ENCODE peak calls at places on chromosomes 3 and 15, in nine cellular contexts. G is cardiac muscle cell; M is activated CD4-positive, alpha-beta memory T cell treated with anti-CD3 and anti-CD28 coated beads, Interleukin-2, amount 10 ng/mL, durations not matched to agents 7 days and 5 days; F is stimulated activated CD8-positive, alpha-beta memory T cell treated with anti-CD3 and anti-CD28 coated beads, Interleukin-2, amount 100 ng/mL, for 1 hour; Q is adrenal gland; Z is left ventricle myocardium superior; I is lower lobe of right lung; K is H54; Y is NCI-H460. R is an unnamed sample.

GRCh38 chr3:26484140-26484539 is 138.4 kb upstream of the LRRC3B start:
- DNase-seq in G (no peak), M (no peak), F (no peak), Q (no peak), Z (no peak), I (no peak), K (peak; percentile 2), Y (peak; percentile 7), R (peak; percentile 9)

GRCh38 chr3:109643590-109643989 is 306.2 kb upstream of the DPPA4 start:
- DNase-seq in G (peak; percentile 15), M (no peak), F (no peak), Q (peak; percentile 64), Z (no peak), I (no peak), K (peak; percentile 48), Y (peak; percentile 19), R (no peak)

GRCh38 chr3:140113983-140114923 is 179.3 kb downstream of the CLSTN2 start:
- DNase-seq in G (no peak), M (no peak), F (no peak), Q (no peak), Z (peak; percentile 29), I (no peak), K (no peak), Y (no peak), R (no peak)

GRCh38 chr15:67832031-67832551 is 6.8 kb downstream of the SKOR1 start:
- DNase-seq in G (peak; percentile 56), M (no peak), F (no peak), Q (no peak), Z (no peak), I (no peak), K (no peak), Y (peak; percentile 25), R (peak; percentile 85)

GRCh38 chr3:101913173-101913572 is 63.9 kb downstream of the NFKBIZ start:
- DNase-seq in G (no peak), M (no peak), F (no peak), Q (no peak), Z (no peak), I (no peak), K (no peak), Y (no peak), R (no peak)

GRCh38 chr3:160564949-160565441 is 376 bp downstream of the KPNA4 start:
- DNase-seq in G (peak; percentile 68), M (peak; percentile 68), F (peak; percentile 40), Q (peak; percentile 71), Z (peak; percentile 84), I (peak; percentile 84), K (peak; percentile 20), Y (peak; percentile 33), R (peak; percentile 29)

GRCh38 chr15:76196949-76197315 is 114.3 kb downstream of the ETFA start:
- DNase-seq in G (no peak), M (no peak), F (no peak), Q (peak; percentile 81), Z (peak; percentile 66), I (peak; percentile 35), K (no peak), Y (no peak), R (no peak)

GRCh38 chr3:27422617-27423016 is 53.4 kb upstream of the NEK10 start:
- DNase-seq in G (no peak), M (no peak), F (no peak), Q (no peak), Z (no peak), I (no peak), K (no peak), Y (no peak), R (no peak)

GRCh38 chr3:81554805-81555204 is 206.6 kb downstream of the GBE1 start:
- DNase-seq in G (peak; percentile 84), M (no peak), F (no peak), Q (peak; percentile 25), Z (no peak), I (no peak), K (no peak), Y (no peak), R (no peak)

GRCh38 chr15:80934761-80935221 is 54.8 kb downstream of the MESD start:
- DNase-seq in G (peak; percentile 84), M (no peak), F (no peak), Q (no peak), Z (no peak), I (no peak), K (peak; percentile 57), Y (no peak), R (no peak)

GRCh38 chr15:77107068-77107467 is 36.2 kb upstream of the TSPAN3 start:
- DNase-seq in G (peak; percentile 77), M (no peak), F (no peak), Q (peak; percentile 26), Z (peak; percentile 63), I (no peak), K (no peak), Y (no peak), R (no peak)

GRCh38 chr15:90174140-90174891 is 26.8 kb upstream of the SEMA4B start:
- DNase-seq in G (peak; percentile 70), M (no peak), F (no peak), Q (peak; percentile 94), Z (peak; percentile 96), I (peak; percentile 85), K (no peak), Y (no peak), R (no peak)

GRCh38 chr15:31010036-31010435 is 18.6 kb upstream of the MTMR10 start:
- DNase-seq in G (no peak), M (no peak), F (no peak), Q (no peak), Z (no peak), I (no peak), K (no peak), Y (no peak), R (no peak)

GRCh38 chr15:57251308-57251707 is 125.0 kb upstream of the CGNL1 start:
- DNase-seq in G (no peak), M (no peak), F (no peak), Q (no peak), Z (no peak), I (no peak), K (no peak), Y (no peak), R (no peak)

GRCh38 chr3:106397004-106397403 is 528.2 kb upstream of the CBLB start:
- DNase-seq in G (no peak), M (no peak), F (no peak), Q (no peak), Z (no peak), I (no peak), K (no peak), Y (no peak), R (no peak)

GRCh38 chr3:187828571-187829452 is 83.5 kb upstream of the BCL6 start:
- DNase-seq in G (no peak), M (no peak), F (no peak), Q (no peak), Z (no peak), I (no peak), K (no peak), Y (no peak), R (peak; percentile 48)

GRCh38 chr3:53822331-53822741 is 23.9 kb downstream of the CHDH start:
- DNase-seq in G (no peak), M (no peak), F (no peak), Q (no peak), Z (no peak), I (no peak), K (no peak), Y (no peak), R (no peak)

GRCh38 chr3:13580256-13581023 is 31.5 kb downstream of the FBLN2 start:
- DNase-seq in G (no peak), M (no peak), F (no peak), Q (no peak), Z (no peak), I (no peak), K (no peak), Y (no peak), R (no peak)

GRCh38 chr15:41881925-41882688 is 11.7 kb downstream of the SPTBN5 start:
- DNase-seq in G (peak; percentile 50), M (no peak), F (no peak), Q (no peak), Z (peak; percentile 72), I (no peak), K (no peak), Y (no peak), R (no peak)

GRCh38 chr15:80405554-80405850 is 1.3 kb downstream of the ARNT2 start:
- DNase-seq in G (no peak), M (no peak), F (no peak), Q (no peak), Z (no peak), I (no peak), K (no peak), Y (no peak), R (no peak)

GRCh38 chr3:157363393-157363792 is 73.3 kb upstream of the PTX3 start:
- DNase-seq in G (no peak), M (no peak), F (no peak), Q (no peak), Z (no peak), I (no peak), K (no peak), Y (no peak), R (no peak)

GRCh38 chr3:188900421-188900941 is 271.3 kb upstream of the TPRG1 start:
- DNase-seq in G (peak; percentile 83), M (no peak), F (no peak), Q (no peak), Z (no peak), I (no peak), K (peak; percentile 61), Y (no peak), R (no peak)

GRCh38 chr3:106534206-106534605 is 665.4 kb upstream of the CBLB start:
- DNase-seq in G (peak; percentile 53), M (peak; percentile 76), F (peak; percentile 8), Q (no peak), Z (no peak), I (no peak), K (no peak), Y (no peak), R (no peak)

GRCh38 chr3:69425249-69425648 is 39.4 kb upstream of the FRMD4B start:
- DNase-seq in G (peak; percentile 51), M (peak; percentile 33), F (no peak), Q (no peak), Z (no peak), I (no peak), K (no peak), Y (no peak), R (peak; percentile 6)

GRCh38 chr3:167493240-167493639 is 19.4 kb upstream of the SERPINI2 start:
- DNase-seq in G (no peak), M (no peak), F (no peak), Q (no peak), Z (no peak), I (no peak), K (peak; percentile 2), Y (no peak), R (peak; percentile 7)

GRCh38 chr15:32669870-32670623 is 28.5 kb downstream of the SCG5 start:
- DNase-seq in G (peak; percentile 85), M (no peak), F (no peak), Q (no peak), Z (peak; percentile 38), I (no peak), K (no peak), Y (no peak), R (peak; percentile 16)

GRCh38 chr15:67853454-67853853 is 13.6 kb upstream of the RNU6-1 start:
- DNase-seq in G (no peak), M (no peak), F (no peak), Q (no peak), Z (no peak), I (no peak), K (no peak), Y (no peak), R (no peak)

GRCh38 chr3:171878441-171879225 is 35.5 kb downstream of the TMEM212 start:
- DNase-seq in G (peak; percentile 83), M (no peak), F (no peak), Q (no peak), Z (no peak), I (no peak), K (no peak), Y (no peak), R (no peak)

GRCh38 chr3:121324320-121324719 is 221.5 kb downstream of the POLQ start:
- DNase-seq in G (no peak), M (no peak), F (no peak), Q (no peak), Z (no peak), I (no peak), K (no peak), Y (no peak), R (no peak)

GRCh38 chr15:39151545-39151944 is 429.3 kb upstream of the THBS1 start:
- DNase-seq in G (no peak), M (no peak), F (no peak), Q (no peak), Z (no peak), I (no peak), K (no peak), Y (no peak), R (no peak)

GRCh38 chr3:71018794-71019193 is 564.7 kb downstream of the FOXP1 start:
- DNase-seq in G (no peak), M (no peak), F (no peak), Q (no peak), Z (no peak), I (no peak), K (no peak), Y (no peak), R (no peak)

R was measured in HuH-7.5.